ENCODE peak calls at places on chromosomes 3 and 15, in five cellular contexts. E, Z, B, U and I are unnamed samples.

GRCh38 chr3:184486614-184487013 is 75.0 kb upstream of the EPHB3 start:
- DNase-seq in Z (no peak), E (peak; percentile 54), B (no peak), U (no peak), I (no peak)

GRCh38 chr15:48766196-48766595 is 44.7 kb downstream of the CEP152 start:
- DNase-seq in E (peak; percentile 18), B (no peak), U (no peak), Z (peak; percentile 67), I (no peak)

GRCh38 chr3:185200639-185201038 is 47.8 kb upstream of the C3orf70 start:
- DNase-seq in B (no peak), Z (peak; percentile 79), E (peak; percentile 81), U (no peak), I (no peak)

GRCh38 chr3:53361849-53362248 is 14.5 kb upstream of the DCP1A start:
- DNase-seq in E (no peak), B (no peak), Z (no peak), U (no peak), I (no peak)

GRCh38 chr3:63864008-63864871 is 573 bp downstream of the ATXN7 start:
- DNase-seq in E (peak; percentile 35), Z (peak; percentile 54), B (no peak), U (peak; percentile 83), I (peak; percentile 88)

GRCh38 chr15:25850154-25851111 is 12.7 kb downstream of the ATP10A start:
- DNase-seq in B (no peak), Z (peak; percentile 94), E (peak; percentile 92), U (peak; percentile 64), I (peak; percentile 91)

GRCh38 chr3:195739561-195740111 is 18.9 kb downstream of the MUC20 start:
- DNase-seq in B (no peak), U (no peak), Z (no peak), E (no peak), I (no peak)

GRCh38 chr3:143090486-143090885 is 29.1 kb upstream of the CHST2 start:
- DNase-seq in Z (peak; percentile 53), U (no peak), B (no peak), E (no peak), I (peak; percentile 43)

GRCh38 chr3:9192238-9192637 is 57.2 kb downstream of the SRGAP3 start:
- DNase-seq in E (no peak), Z (peak; percentile 30), U (no peak), B (no peak), I (no peak)